ENCODE peak calls at places on chromosomes 7 and 10, in four cellular contexts. One of them, this sample, is unnamed.

GRCh38 chr7:138017992-138018391 is 16.1 kb upstream of the CREB3L2 start:
- DNase-seq in GM12891: no peak
- DNase-seq in Panc1: no peak
- DNase-seq in breast epithelium: no peak
- DNase-seq in this sample: no peak

GRCh38 chr10:98269435-98269912 is 1.5 kb upstream of the LOXL4 start:
- DNase-seq in GM12891: no peak
- DNase-seq in Panc1: no peak
- DNase-seq in breast epithelium: peak; percentile 72
- DNase-seq in this sample: peak; percentile 89

GRCh38 chr10:43048301-43049051 is 28.4 kb upstream of the RET start:
- DNase-seq in GM12891: no peak
- DNase-seq in Panc1: no peak
- DNase-seq in breast epithelium: no peak
- DNase-seq in this sample: peak; percentile 62

GRCh38 chr10:131121511-131122035 is 189.9 kb downstream of the TCERG1L start:
- DNase-seq in GM12891: no peak
- DNase-seq in Panc1: no peak
- DNase-seq in breast epithelium: no peak
- DNase-seq in this sample: no peak

GRCh38 chr7:94243312-94243711 is 151.4 kb upstream of the COL1A2 start:
- DNase-seq in GM12891: no peak
- DNase-seq in Panc1: no peak
- DNase-seq in breast epithelium: no peak
- DNase-seq in this sample: no peak

GRCh38 chr10:133159950-133160812 is at the start of gene KNDC1:
- DNase-seq in GM12891: no peak
- DNase-seq in Panc1: no peak
- DNase-seq in breast epithelium: peak; percentile 49
- DNase-seq in this sample: peak; percentile 65

GRCh38 chr10:96227206-96227605 is 44.2 kb downstream of the BLNK start:
- DNase-seq in GM12891: no peak
- DNase-seq in Panc1: no peak
- DNase-seq in breast epithelium: no peak
- DNase-seq in this sample: no peak

GRCh38 chr7:152579070-152579469 is 96.9 kb downstream of the XRCC2 start:
- DNase-seq in GM12891: no peak
- DNase-seq in Panc1: no peak
- DNase-seq in breast epithelium: no peak
- DNase-seq in this sample: no peak

GRCh38 chr7:24587853-24588252 is 14.6 kb downstream of the PALS2 start:
- DNase-seq in GM12891: no peak
- DNase-seq in Panc1: no peak
- DNase-seq in breast epithelium: no peak
- DNase-seq in this sample: no peak

GRCh38 chr7:47271749-47272148 is 310.2 kb downstream of the TNS3 start:
- DNase-seq in GM12891: no peak
- DNase-seq in Panc1: no peak
- DNase-seq in breast epithelium: no peak
- DNase-seq in this sample: no peak

GRCh38 chr10:7541137-7542087 is 125.4 kb downstream of the ITIH5 start:
- DNase-seq in GM12891: no peak
- DNase-seq in Panc1: no peak
- DNase-seq in breast epithelium: no peak
- DNase-seq in this sample: no peak

GRCh38 chr7:122676466-122676865 is 22.5 kb downstream of the RNF133 start:
- DNase-seq in GM12891: no peak
- DNase-seq in Panc1: no peak
- DNase-seq in breast epithelium: no peak
- DNase-seq in this sample: no peak

GRCh38 chr10:103199498-103199897 is 6.4 kb upstream of the NT5C2 start:
- DNase-seq in GM12891: no peak
- DNase-seq in Panc1: no peak
- DNase-seq in breast epithelium: no peak
- DNase-seq in this sample: no peak

GRCh38 chr10:2951235-2951835 is 116.0 kb upstream of the PFKP start:
- DNase-seq in GM12891: no peak
- DNase-seq in Panc1: no peak
- DNase-seq in breast epithelium: no peak
- DNase-seq in this sample: no peak

GRCh38 chr7:43636093-43636492 is 53.2 kb downstream of the STK17A start:
- DNase-seq in GM12891: no peak
- DNase-seq in Panc1: no peak
- DNase-seq in breast epithelium: no peak
- DNase-seq in this sample: no peak

GRCh38 chr7:40310213-40310612 is 175.4 kb downstream of the SUGCT start:
- DNase-seq in GM12891: no peak
- DNase-seq in Panc1: no peak
- DNase-seq in breast epithelium: no peak
- DNase-seq in this sample: no peak

GRCh38 chr10:123868058-123868995 is 23.3 kb downstream of the CPXM2 start:
- DNase-seq in GM12891: no peak
- DNase-seq in Panc1: no peak
- DNase-seq in breast epithelium: no peak
- DNase-seq in this sample: no peak

GRCh38 chr10:71748671-71749191 is 24.6 kb downstream of the VSIR start:
- DNase-seq in GM12891: peak; percentile 72
- DNase-seq in Panc1: no peak
- DNase-seq in breast epithelium: no peak
- DNase-seq in this sample: no peak

GRCh38 chr7:44733708-44734481 is 14.8 kb upstream of the ZMIZ2 start:
- DNase-seq in GM12891: no peak
- DNase-seq in Panc1: peak; percentile 70
- DNase-seq in breast epithelium: no peak
- DNase-seq in this sample: no peak

GRCh38 chr7:45601816-45602540 is 27.8 kb downstream of the ADCY1 start:
- DNase-seq in GM12891: no peak
- DNase-seq in Panc1: no peak
- DNase-seq in breast epithelium: peak; percentile 10
- DNase-seq in this sample: peak; percentile 46

GRCh38 chr7:78179211-78179610 is 380.6 kb downstream of the PHTF2 start:
- DNase-seq in GM12891: no peak
- DNase-seq in Panc1: no peak
- DNase-seq in breast epithelium: no peak
- DNase-seq in this sample: no peak
- TF ChIP-seq POLR2AphosphoS5 in GM12891: no peak
- TF ChIP-seq POLR2AphosphoS5 in Panc1: no peak
- TF ChIP-seq POLR2AphosphoS5 in breast epithelium: no peak
- TF ChIP-seq POLR2AphosphoS5 in this sample: no peak

GRCh38 chr10:80471009-80471408 is 16.9 kb downstream of the TSPAN14 start:
- DNase-seq in GM12891: no peak
- DNase-seq in Panc1: no peak
- DNase-seq in breast epithelium: no peak
- DNase-seq in this sample: no peak
- TF ChIP-seq POLR2AphosphoS5 in GM12891: no peak
- TF ChIP-seq POLR2AphosphoS5 in Panc1: no peak
- TF ChIP-seq POLR2AphosphoS5 in breast epithelium: no peak
- TF ChIP-seq POLR2AphosphoS5 in this sample: no peak

DNA sequence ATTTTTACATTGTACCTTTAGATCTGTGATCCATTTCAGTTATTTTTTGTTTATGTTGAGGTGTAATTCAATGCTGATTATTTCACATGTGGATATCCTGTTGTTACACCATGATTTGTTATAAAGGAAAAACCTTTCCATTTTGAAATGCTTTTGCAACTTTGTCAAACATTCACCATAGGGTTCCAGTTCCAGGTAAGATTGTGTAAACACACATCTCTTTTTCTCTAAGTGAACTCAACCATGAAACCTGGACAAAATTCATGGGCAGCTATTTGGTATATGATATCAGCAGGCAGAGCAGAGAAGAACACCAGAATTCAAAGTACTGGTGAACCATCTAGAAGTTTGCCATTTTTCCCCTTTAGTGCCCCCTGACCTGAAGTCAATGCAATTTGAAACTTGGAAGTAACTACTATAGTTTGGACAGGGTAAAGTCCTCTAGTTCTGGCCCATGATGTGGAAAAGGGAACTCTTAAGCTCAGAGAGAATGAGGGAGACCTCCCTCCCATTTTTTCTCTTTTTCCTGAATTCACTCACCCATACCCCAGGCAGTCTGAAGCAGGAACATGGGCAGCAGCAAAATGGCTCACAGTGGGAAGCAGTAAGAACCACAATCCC is 446.1 kb downstream of the ATRNL1 start:
- DNase-seq in GM12891: no peak
- DNase-seq in Panc1: no peak
- DNase-seq in breast epithelium: no peak
- DNase-seq in this sample: no peak
- TF ChIP-seq POLR2AphosphoS5 in GM12891: no peak
- TF ChIP-seq POLR2AphosphoS5 in Panc1: no peak
- TF ChIP-seq POLR2AphosphoS5 in breast epithelium: no peak
- TF ChIP-seq POLR2AphosphoS5 in this sample: no peak

DNA sequence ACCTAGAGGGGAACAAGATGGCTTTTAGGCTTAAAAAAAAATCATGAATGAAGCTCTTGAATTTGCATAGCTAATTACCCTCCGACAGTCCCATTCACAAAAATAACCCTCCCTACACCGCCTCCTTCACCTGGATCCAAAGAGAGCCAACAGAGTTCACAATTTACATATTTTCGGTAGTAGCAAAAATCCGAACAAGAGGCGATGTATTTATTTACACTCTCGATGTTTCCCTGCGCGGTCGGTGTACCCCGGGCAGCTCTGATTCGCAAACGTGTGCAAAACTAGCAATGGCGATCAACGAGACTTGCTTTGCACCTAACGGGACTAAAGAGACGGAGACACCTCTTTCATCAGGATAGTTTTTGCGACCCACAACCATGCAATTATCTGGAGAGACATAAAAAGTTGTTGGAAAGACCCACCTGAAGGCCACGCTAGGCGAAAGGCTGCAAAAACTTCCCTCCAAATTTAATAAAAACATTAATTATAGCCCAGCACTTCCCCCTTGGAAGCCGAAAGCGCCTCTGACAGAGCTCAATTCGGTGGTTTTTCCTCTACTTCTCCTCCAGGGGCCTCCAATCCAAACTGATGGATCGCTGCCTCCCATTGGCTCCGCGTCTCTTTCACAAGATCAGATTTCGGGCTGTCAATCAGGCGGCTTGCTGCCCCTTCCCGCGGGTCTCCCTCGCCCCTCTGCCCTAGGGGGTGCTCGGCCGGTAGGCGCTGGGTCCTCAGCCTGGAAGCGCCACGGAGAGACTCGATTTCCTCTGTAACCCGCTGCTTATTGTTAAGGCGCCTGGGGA is at the start of gene ETV1:
- DNase-seq in GM12891: no peak
- DNase-seq in Panc1: peak; percentile 65
- DNase-seq in breast epithelium: no peak
- DNase-seq in this sample: peak; percentile 82
- TF ChIP-seq POLR2AphosphoS5 in GM12891: no peak
- TF ChIP-seq POLR2AphosphoS5 in Panc1: no peak
- TF ChIP-seq POLR2AphosphoS5 in breast epithelium: no peak
- TF ChIP-seq POLR2AphosphoS5 in this sample: no peak

DNA sequence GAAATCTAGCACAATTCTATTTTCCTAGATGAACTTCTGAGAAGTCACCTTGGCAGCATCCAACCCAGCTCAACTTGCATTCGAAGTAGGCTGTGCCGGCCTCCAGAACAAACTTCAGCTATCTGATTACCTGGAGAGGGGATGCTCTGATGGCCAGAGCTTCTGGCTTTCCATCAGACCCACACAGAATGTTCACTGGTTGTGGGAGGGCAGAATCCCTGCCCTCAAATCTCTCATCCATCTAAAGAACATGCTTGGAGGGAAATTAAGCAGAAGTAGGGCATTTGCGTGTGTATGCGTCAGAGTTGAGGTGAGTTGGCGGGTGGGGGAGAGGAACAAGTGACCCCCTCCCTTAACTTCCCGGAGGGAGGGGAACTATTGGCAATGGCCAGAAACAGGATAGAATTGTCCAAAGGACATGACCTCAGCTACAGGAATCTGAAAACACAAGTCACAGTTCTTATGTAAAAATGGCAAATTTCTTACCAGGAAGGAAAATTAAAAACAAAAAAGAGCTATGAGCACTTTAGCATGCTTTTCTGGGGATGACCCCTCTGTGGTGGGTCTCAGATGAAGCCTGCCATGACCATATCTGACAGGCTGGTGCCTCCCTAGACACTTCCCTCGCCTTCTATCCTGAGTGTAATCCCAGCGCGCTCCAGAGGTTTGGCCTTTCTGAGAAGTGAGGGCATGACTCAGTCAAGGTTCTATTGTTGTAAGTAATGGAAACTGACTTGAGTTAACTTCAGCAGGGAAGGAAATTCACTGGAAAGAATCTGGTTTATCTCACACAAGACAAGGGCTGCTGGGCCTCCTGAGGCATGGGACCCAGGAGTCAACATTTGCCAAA is 278.8 kb downstream of the RPS24 start:
- DNase-seq in GM12891: no peak
- DNase-seq in Panc1: no peak
- DNase-seq in breast epithelium: no peak
- DNase-seq in this sample: no peak
- TF ChIP-seq POLR2AphosphoS5 in GM12891: no peak
- TF ChIP-seq POLR2AphosphoS5 in Panc1: no peak
- TF ChIP-seq POLR2AphosphoS5 in breast epithelium: no peak
- TF ChIP-seq POLR2AphosphoS5 in this sample: no peak

DNA sequence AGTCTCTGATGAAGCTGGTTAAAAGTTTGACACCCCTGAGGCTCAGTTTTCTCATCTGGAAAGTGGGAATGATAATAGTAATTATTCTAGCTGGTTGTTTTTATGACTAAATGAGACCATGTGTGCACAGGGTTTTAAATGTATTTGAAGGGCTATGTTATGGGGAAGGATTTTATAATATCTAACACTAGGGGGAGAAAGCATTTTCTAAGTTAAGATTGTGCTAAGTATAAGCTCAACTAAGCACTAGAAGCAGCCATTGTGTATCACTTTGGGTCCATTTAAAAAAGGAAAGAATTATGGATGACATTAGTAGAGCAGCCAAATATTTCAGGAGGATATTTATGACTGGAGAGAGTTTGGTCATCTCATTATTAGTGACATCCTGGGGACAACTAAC is 49.5 kb upstream of the CREB5 start:
- DNase-seq in GM12891: no peak
- DNase-seq in Panc1: no peak
- DNase-seq in breast epithelium: no peak
- DNase-seq in this sample: no peak
- TF ChIP-seq POLR2AphosphoS5 in GM12891: no peak
- TF ChIP-seq POLR2AphosphoS5 in Panc1: no peak
- TF ChIP-seq POLR2AphosphoS5 in breast epithelium: no peak
- TF ChIP-seq POLR2AphosphoS5 in this sample: no peak

This sample was measured in suprapubic skin.